ENCODE peak calls at places on chromosomes 2 and 18, in five cellular contexts. V, Q, T, R and M are unnamed samples.

GRCh38 chr2:1681323-1682310 is 62.7 kb downstream of the PXDN start:
- DNase-seq in T (no peak), V (no peak), Q (no peak), R (no peak), M (no peak)

GRCh38 chr2:10883066-10883465 is 28.7 kb upstream of the KCNF1 start:
- DNase-seq in Q (no peak), V (no peak), T (no peak), R (no peak), M (no peak)

GRCh38 chr2:81195017-81195773 is 890.6 kb upstream of the LRRTM1 start:
- DNase-seq in V (no peak), Q (no peak), R (no peak), T (no peak), M (no peak)

GRCh38 chr2:159063677-159064076 is 95.2 kb downstream of the TANC1 start:
- DNase-seq in V (no peak), Q (no peak), R (no peak), T (no peak), M (no peak)

GRCh38 chr2:3637311-3637675 is 20.7 kb upstream of the ALLC start:
- DNase-seq in Q (no peak), V (no peak), R (no peak), T (no peak), M (no peak)

GRCh38 chr2:96527052-96527964 is 9.2 kb upstream of the ARID5A start:
- DNase-seq in T (no peak), Q (no peak), R (no peak), V (peak), M (no peak)

GRCh38 chr2:64457518-64457917 is 3.6 kb downstream of the LGALSL start:
- DNase-seq in T (no peak), R (no peak), V (no peak), Q (no peak), M (no peak)

GRCh38 chr2:99737526-99737925 is 247.7 kb upstream of the REV1 start:
- DNase-seq in T (no peak), R (no peak), Q (no peak), V (no peak), M (no peak)

GRCh38 chr2:70891572-70892356 is 43.9 kb upstream of the ATP6V1B1 start:
- DNase-seq in T (no peak), Q (no peak), V (no peak), R (no peak), M (no peak)

GRCh38 chr2:60317831-60318230 is 235.6 kb downstream of the BCL11A start:
- DNase-seq in V (no peak), R (no peak), Q (no peak), T (no peak), M (no peak)

GRCh38 chr2:157164370-157164769 is 93.1 kb upstream of the GALNT5 start:
- DNase-seq in V (no peak), T (no peak), R (no peak), Q (no peak), M (no peak)

GRCh38 chr18:48583568-48583967 is 44.7 kb downstream of the CTIF start:
- DNase-seq in Q (no peak), T (no peak), V (no peak), R (no peak), M (no peak)

GRCh38 chr2:112168422-112169124 is 30.4 kb downstream of the FBLN7 start:
- DNase-seq in T (no peak), R (no peak), V (no peak), Q (no peak), M (no peak)

GRCh38 chr18:44744206-44745180 is 63.8 kb downstream of the SETBP1 start:
- DNase-seq in R (no peak), V (no peak), T (no peak), Q (no peak), M (no peak)

GRCh38 chr2:1157107-1157506 is 206.5 kb downstream of the SNTG2 start:
- DNase-seq in T (no peak), Q (no peak), V (no peak), R (no peak), M (no peak)

GRCh38 chr2:81266106-81266505 is 961.6 kb upstream of the LRRTM1 start:
- DNase-seq in T (no peak), Q (no peak), V (peak), R (no peak), M (no peak)

GRCh38 chr2:166335284-166335683 is 40.5 kb downstream of the SCN9A start:
- DNase-seq in V (peak), R (no peak), T (no peak), Q (no peak), M (no peak)

GRCh38 chr2:71224457-71224856 is 2.4 kb downstream of the PAIP2B start:
- DNase-seq in Q (no peak), R (no peak), V (no peak), T (no peak), M (no peak)

GRCh38 chr2:107721178-107721577 is 105.5 kb upstream of the RGPD4 start:
- DNase-seq in T (no peak), Q (no peak), R (no peak), V (no peak), M (no peak)

GRCh38 chr2:157015015-157015575 is 242.4 kb upstream of the GALNT5 start:
- DNase-seq in Q (no peak), R (no peak), V (no peak), T (no peak), M (no peak)

GRCh38 chr2:218961651-218962570 is 2.4 kb downstream of the CDK5R2 start:
- DNase-seq in Q (no peak), V (no peak), T (peak), R (no peak), M (no peak)

GRCh38 chr2:127106457-127106997 is 427 bp downstream of the BIN1 start:
- DNase-seq in Q (no peak), V (no peak), T (no peak), R (no peak), M (no peak)

GRCh38 chr2:127106998-127107621 is at the start of gene BIN1:
- DNase-seq in T (peak), Q (peak), R (peak), V (peak), M (peak)

GRCh38 chr2:127105656-127106456 is 1.1 kb downstream of the BIN1 start:
- DNase-seq in Q (no peak), V (peak), R (no peak), T (peak), M (no peak)

GRCh38 chr2:127108090-127108523 is 1.2 kb upstream of the BIN1 start:
- DNase-seq in V (no peak), R (no peak), T (no peak), Q (no peak), M (no peak)

DNA sequence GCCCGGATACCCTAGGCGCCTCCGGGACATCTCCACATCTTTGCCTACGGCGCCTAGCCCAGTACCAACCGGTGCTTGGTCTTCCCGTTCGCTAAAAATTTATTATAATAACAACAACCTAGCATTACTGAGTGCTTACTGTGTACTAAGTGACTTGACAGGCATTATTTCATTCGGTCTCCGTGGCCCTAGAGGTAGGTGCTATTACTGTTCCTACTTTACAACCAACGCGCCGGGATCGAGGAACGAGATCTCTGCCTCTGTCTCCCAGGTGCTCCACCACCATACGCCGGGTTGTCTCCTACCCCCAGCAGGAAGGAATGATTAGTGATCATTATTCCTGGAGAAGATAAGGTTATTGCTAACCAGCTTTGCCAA is 657 bp upstream of the BIN1 start:
- DNase-seq in T (no peak), Q (no peak), R (no peak), V (peak), M (no peak)
- TF ChIP-seq CTCF in T (no peak), Q (peak), R (no peak), V (peak), M (peak)

GRCh38 chr2:241566468-241566867 is 7.9 kb downstream of the BOK start:
- DNase-seq in Q (no peak), T (no peak), R (no peak), V (no peak), M (no peak)
- TF ChIP-seq CTCF in Q (no peak), T (no peak), R (no peak), V (no peak), M (no peak)

GRCh38 chr2:191759200-191759507 is 81.2 kb downstream of the NABP1 start:
- DNase-seq in V (no peak), Q (no peak), R (no peak), T (no peak), M (no peak)

GRCh38 chr2:191759650-191760049 is 81.7 kb downstream of the NABP1 start:
- DNase-seq in T (no peak), V (no peak), R (no peak), Q (no peak), M (no peak)

GRCh38 chr2:191757256-191757655 is 79.3 kb downstream of the NABP1 start:
- DNase-seq in V (no peak), R (no peak), Q (no peak), T (no peak), M (no peak)

GRCh38 chr2:191756753-191757152 is 78.8 kb downstream of the NABP1 start:
- DNase-seq in T (no peak), Q (no peak), R (no peak), V (no peak), M (no peak)

DNA sequence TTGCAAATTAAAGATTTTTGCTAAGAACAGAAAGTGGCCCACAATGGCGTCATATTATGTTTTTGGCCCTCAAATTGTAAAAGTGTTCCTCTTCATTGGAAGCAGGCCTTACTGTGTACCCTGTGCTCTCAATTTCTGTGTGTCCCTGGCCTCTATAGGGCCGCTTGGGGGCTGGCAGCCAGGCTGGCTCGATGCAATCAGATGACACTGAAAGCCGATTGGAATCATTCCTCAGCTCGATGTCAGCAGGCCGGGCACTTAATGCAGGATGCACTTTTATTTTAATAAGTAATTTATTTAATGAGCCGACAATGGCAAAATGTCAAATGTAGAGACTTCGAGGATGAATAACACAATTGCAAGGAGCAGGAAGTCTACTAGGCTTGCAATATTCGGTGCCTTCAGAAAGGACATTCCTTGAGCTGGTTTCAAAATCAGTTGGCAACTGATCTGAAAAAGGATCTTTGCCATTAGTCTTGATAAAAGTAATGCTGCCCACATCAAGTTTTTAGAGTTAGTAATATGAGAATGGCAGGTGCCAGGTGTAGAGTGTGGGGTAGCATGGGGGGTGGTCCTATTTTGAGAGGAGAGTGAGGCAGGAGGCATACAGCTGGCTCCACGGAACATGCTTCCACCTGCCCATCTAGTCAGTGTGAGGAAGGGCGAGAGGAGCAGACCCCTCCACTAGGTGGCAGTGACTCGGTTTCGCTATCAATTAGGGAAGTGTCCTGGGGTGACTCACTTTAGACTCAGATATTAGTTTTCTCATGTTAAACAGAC is 80.7 kb downstream of the NABP1 start:
- DNase-seq in R (peak), V (peak), T (peak), Q (no peak), M (peak)
- TF ChIP-seq CTCF in R (peak), V (peak), T (peak), Q (peak), M (peak)

GRCh38 chr2:240733803-240734495 is 42.3 kb downstream of the AQP12A start:
- DNase-seq in R (peak), Q (no peak), T (no peak), V (no peak), M (no peak)
- TF ChIP-seq CTCF in R (peak), Q (peak), T (no peak), V (no peak), M (no peak)

GRCh38 chr2:30865892-30866681 is 58.8 kb upstream of the CAPN13 start:
- DNase-seq in T (no peak), R (peak), Q (no peak), V (no peak), M (no peak)

GRCh38 chr2:30860715-30861114 is 53.5 kb upstream of the CAPN13 start:
- DNase-seq in Q (no peak), T (no peak), V (no peak), R (no peak), M (no peak)

GRCh38 chr2:30860003-30860402 is 52.8 kb upstream of the CAPN13 start:
- DNase-seq in T (no peak), V (no peak), Q (no peak), R (no peak), M (no peak)

GRCh38 chr2:30865218-30865617 is 58.0 kb upstream of the CAPN13 start:
- DNase-seq in Q (no peak), T (no peak), R (no peak), V (no peak), M (no peak)

DNA sequence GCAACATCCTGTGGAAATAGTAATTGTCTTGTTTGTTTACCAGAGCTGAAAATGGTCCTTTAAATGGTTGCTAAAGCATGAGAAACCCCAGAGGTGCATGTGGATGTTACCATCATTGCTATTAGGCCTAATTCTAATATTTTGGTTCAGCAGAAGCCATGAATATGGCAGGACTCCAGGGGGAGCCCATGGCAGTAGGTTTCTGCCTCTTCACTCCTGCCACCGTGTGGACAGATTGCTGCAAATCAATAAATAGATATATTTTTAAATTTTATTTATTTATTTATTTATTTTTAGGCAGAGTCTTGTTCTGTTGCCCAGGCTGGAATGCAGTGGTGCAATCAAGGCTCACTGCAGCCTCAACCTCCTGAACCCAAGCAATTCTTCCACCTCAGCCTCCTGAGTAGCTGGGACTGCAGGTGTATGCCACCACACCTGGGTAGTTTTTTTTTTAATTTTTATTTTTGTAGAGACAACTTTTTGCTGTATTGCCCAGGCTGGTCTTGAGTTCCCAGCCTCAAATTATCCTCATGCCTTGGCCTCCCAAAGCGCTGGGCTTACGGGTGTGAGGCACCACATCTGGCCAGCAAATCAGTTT is 54.9 kb upstream of the CAPN13 start:
- DNase-seq in R (peak), V (peak), Q (peak), T (peak), M (no peak)
- TF ChIP-seq CTCF in R (peak), V (peak), Q (peak), T (peak), M (peak)

GRCh38 chr2:129296401-129297343 is 682.8 kb upstream of the RAB6C start:
- DNase-seq in T (no peak), R (no peak), V (no peak), Q (no peak), M (no peak)

GRCh38 chr2:129300456-129300855 is 679.0 kb upstream of the RAB6C start:
- DNase-seq in Q (no peak), V (no peak), R (no peak), T (no peak), M (no peak)

GRCh38 chr2:129299338-129299737 is 680.1 kb upstream of the RAB6C start:
- DNase-seq in R (no peak), T (no peak), Q (no peak), V (no peak), M (no peak)

GRCh38 chr2:129299756-129300155 is 679.7 kb upstream of the RAB6C start:
- DNase-seq in T (no peak), Q (no peak), R (no peak), V (no peak), M (no peak)

GRCh38 chr2:129297430-129297829 is 682.0 kb upstream of the RAB6C start:
- DNase-seq in R (no peak), T (no peak), Q (no peak), V (no peak), M (no peak)
- TF ChIP-seq CTCF in R (no peak), T (no peak), Q (no peak), V (no peak), M (no peak)